ENCODE peak calls at places on chromosome 5, in seven cellular contexts. A is GM23338; I is cardiac muscle cell; S is aorta; P is CD8-positive, alpha-beta memory T cell; Y is naive thymus-derived CD4-positive, alpha-beta T cell; Z is breast epithelium. Q is an unnamed sample. For H3K4me1, the result is how much of the 10 kb centered on the place peaks cover.

GRCh38 chr5:143341807-143342570 is 61.5 kb downstream of the NR3C1 start:
- DNase-seq in A (no peak), I (peak), S (no peak), P (no peak), Y (no peak), Z (no peak), Q (no peak)

GRCh38 chr5:1764606-1764960 is 35.1 kb downstream of the MRPL36 start:
- DNase-seq in A (no peak), I (no peak), S (peak), P (no peak), Y (no peak), Z (peak), Q (peak)

GRCh38 chr5:151739939-151740335 is 18.5 kb downstream of the ATOX1 start:
- DNase-seq in A (peak), I (peak), S (no peak), P (no peak), Y (no peak), Z (no peak), Q (no peak)

GRCh38 chr5:398475-399295 is 44.3 kb upstream of the EXOC3 start:
- DNase-seq in A (peak), I (no peak), S (peak), P (no peak), Y (no peak), Z (no peak), Q (no peak)

GRCh38 chr5:93423333-93423714 is 157.7 kb downstream of the NR2F1-AS1 start:
- DNase-seq in A (no peak), I (no peak), S (no peak), P (no peak), Y (no peak), Z (no peak), Q (no peak)

GRCh38 chr5:126970517-126971017 is 59.8 kb downstream of the MARCHF3 start:
- DNase-seq in A (no peak), I (peak), S (no peak), P (no peak), Y (no peak), Z (no peak), Q (no peak)

GRCh38 chr5:124740991-124741583 is 5.4 kb downstream of the ZNF608 start:
- DNase-seq in A (no peak), I (no peak), S (no peak), P (no peak), Y (no peak), Z (no peak), Q (no peak)

GRCh38 chr5:156411131-156411727 is 84.3 kb downstream of the SGCD start:
- DNase-seq in A (no peak), I (peak), S (no peak), P (no peak), Y (no peak), Z (no peak), Q (peak)

GRCh38 chr5:35096209-35096608 is 48.5 kb upstream of the AGXT2 start:
- DNase-seq in A (no peak), I (peak), S (no peak), P (no peak), Y (no peak), Z (no peak), Q (no peak)

GRCh38 chr5:28766565-28767158 is 1728.3 kb upstream of the CDH9 start:
- DNase-seq in A (peak), I (peak), S (no peak), P (no peak), Y (no peak), Z (no peak), Q (no peak)

GRCh38 chr5:12951846-12952245 is 992.6 kb downstream of the DNAH5 start:
- DNase-seq in A (no peak), I (no peak), S (no peak), P (no peak), Y (no peak), Z (no peak), Q (no peak)

GRCh38 chr5:74641778-74642542 is 1.4 kb upstream of the ENC1 start:
- DNase-seq in A (peak), I (peak), S (no peak), P (peak), Y (no peak), Z (no peak), Q (peak)

GRCh38 chr5:86523718-86524117 is 94.0 kb upstream of the COX7C start:
- DNase-seq in A (no peak), I (no peak), S (no peak), P (no peak), Y (no peak), Z (no peak), Q (no peak)

GRCh38 chr5:149297340-149298023 is 25.8 kb downstream of the AFAP1L1 start:
- DNase-seq in A (no peak), I (no peak), S (no peak), P (no peak), Y (no peak), Z (no peak), Q (no peak)

GRCh38 chr5:158054388-158055092 is 195.6 kb upstream of the CLINT1 start:
- DNase-seq in A (no peak), I (no peak), S (no peak), P (no peak), Y (no peak), Z (no peak), Q (no peak)

GRCh38 chr5:152331006-152331405 is 74.1 kb downstream of the NMUR2 start:
- DNase-seq in A (no peak), I (no peak), S (no peak), P (no peak), Y (no peak), Z (no peak), Q (no peak)

GRCh38 chr5:122668552-122668951 is 106.3 kb upstream of the SNX2 start:
- DNase-seq in A (no peak), I (no peak), S (no peak), P (no peak), Y (no peak), Z (no peak), Q (no peak)

GRCh38 chr5:121489972-121490371 is 361.7 kb upstream of the FTMT start:
- DNase-seq in A (no peak), I (no peak), S (no peak), P (no peak), Y (no peak), Z (no peak), Q (no peak)

DNA sequence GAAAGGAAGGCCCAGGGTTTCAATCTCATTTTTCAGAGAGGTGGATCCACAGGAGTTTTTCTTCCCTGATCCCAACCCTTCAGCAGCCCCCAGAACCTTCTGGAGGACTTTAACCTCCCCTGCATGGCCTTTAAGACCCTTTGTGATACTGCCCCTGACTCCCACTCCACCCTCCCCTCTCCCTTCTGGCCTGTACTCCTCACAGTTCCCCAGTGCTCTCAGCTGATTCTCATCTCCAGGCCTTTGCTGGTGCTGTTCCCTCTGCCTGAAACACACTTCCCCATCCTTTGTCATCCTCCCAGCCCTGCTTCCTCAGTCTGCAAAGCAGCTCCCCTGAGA is 18.5 kb downstream of the NEURL1B start:
- DNase-seq in A (no peak), I (no peak), S (no peak), P (no peak), Y (no peak), Z (no peak), Q (no peak)
- H3K27ac ChIP-seq in A (no peak), I (peak), S (no peak), P (no peak), Y (no peak), Z (peak), Q (peak)

GRCh38 chr5:16889203-16889971 is 46.7 kb downstream of the MYO10 start:
- DNase-seq in A (peak), I (peak), S (no peak), P (no peak), Y (no peak), Z (no peak), Q (no peak)
- H3K4me1 ChIP-seq in A (under half), I (under half), S (under half), P (under half), Y (under half), Z (under half), Q (under half)

GRCh38 chr5:40347981-40348725 is 331.6 kb upstream of the PTGER4 start:
- DNase-seq in A (no peak), I (no peak), S (no peak), P (no peak), Y (no peak), Z (no peak), Q (no peak)
- H3K27ac ChIP-seq in A (no peak), I (no peak), S (no peak), P (no peak), Y (no peak), Z (no peak), Q (no peak)

GRCh38 chr5:142065273-142065672 is 43.3 kb upstream of the NDFIP1 start:
- DNase-seq in A (peak), I (peak), S (no peak), P (no peak), Y (no peak), Z (no peak), Q (no peak)

GRCh38 chr5:142063878-142064331 is 44.7 kb upstream of the NDFIP1 start:
- DNase-seq in A (peak), I (peak), S (peak), P (peak), Y (no peak), Z (no peak), Q (peak)

GRCh38 chr5:142059304-142059940 is 46.6 kb upstream of the GNPDA1 start:
- DNase-seq in A (peak), I (peak), S (no peak), P (no peak), Y (no peak), Z (no peak), Q (no peak)

GRCh38 chr5:142057697-142058056 is 44.9 kb upstream of the GNPDA1 start:
- DNase-seq in A (no peak), I (no peak), S (no peak), P (no peak), Y (no peak), Z (no peak), Q (no peak)

GRCh38 chr5:142063376-142063775 is 45.2 kb upstream of the NDFIP1 start:
- DNase-seq in A (no peak), I (no peak), S (no peak), P (no peak), Y (no peak), Z (no peak), Q (no peak)
- H3K4me1 ChIP-seq in A (under half), I (under half), S (under half), P (under half), Y (under half), Z (under half), Q (under half)

GRCh38 chr5:14868771-14869170 is 2.8 kb downstream of the ANKH start:
- DNase-seq in A (no peak), I (no peak), S (no peak), P (no peak), Y (no peak), Z (no peak), Q (no peak)
- H3K27ac ChIP-seq in A (no peak), I (no peak), S (no peak), P (no peak), Y (peak), Z (no peak), Q (no peak)

DNA sequence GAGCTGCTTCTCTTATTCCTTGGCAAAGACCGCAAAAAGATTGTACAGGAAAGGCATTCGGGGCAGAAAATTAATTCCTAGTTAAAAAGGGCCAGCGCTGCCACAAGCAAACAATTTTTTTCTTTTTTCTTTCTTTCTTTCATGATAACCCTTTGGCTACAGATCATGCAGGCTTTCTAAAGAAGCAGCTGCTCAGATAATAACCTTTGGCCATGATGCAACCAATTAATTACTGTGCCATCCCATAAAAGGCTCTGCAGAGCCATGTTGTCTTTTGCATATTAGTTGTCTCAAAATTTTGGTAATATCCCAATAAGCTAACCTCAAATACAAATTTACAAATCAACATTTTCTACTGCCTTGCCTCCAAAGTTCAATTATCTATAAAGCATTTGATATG is 758.4 kb upstream of the SEMA6A start:
- DNase-seq in A (no peak), I (no peak), S (no peak), P (no peak), Y (no peak), Z (no peak), Q (no peak)
- H3K4me1 ChIP-seq in A (under half), I (under half), S (under half), P (under half), Y (under half), Z (under half), Q (under half)

DNA sequence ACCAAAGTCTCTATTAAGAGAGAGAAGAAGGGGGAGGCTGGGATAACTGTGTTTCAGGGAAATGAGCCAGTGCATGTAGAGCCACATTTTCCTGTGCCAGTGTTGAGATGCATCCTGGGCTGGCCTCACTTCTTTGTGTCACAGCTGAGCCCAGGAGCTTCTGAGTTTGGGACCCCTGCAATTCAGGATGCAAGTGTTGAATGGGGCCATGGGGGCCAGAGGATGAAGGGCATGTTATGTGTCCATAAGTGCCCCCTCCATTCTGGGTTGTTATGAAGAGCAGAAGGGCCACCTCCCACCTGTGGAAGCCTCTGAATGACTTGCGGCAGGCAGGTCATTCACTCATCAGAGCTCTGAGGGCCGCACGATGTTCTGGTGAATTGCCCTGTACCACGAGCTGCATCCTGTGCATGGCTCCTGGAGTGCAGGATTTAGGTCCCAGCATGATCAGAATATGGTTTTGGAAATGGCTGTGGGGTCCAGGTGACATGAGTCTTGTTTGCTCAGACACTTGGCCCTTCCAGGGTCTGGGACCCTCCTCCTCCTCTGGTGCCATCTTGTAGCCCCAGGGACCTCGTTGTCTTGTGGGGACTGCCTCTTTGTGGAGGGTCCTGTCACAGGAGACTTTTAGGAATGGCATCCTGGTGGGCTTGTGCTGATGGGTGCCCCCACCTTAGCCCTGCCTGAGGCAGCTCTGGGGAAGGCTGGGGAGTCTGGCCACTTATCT is 115.4 kb upstream of the PITX1 start:
- DNase-seq in A (no peak), I (no peak), S (peak), P (no peak), Y (no peak), Z (no peak), Q (no peak)
- H3K27ac ChIP-seq in A (no peak), I (no peak), S (no peak), P (no peak), Y (no peak), Z (no peak), Q (no peak)

GRCh38 chr5:131630208-131630962 is 4.6 kb downstream of the RAPGEF6 start:
- DNase-seq in A (no peak), I (no peak), S (no peak), P (no peak), Y (no peak), Z (no peak), Q (no peak)
- H3K4me1 ChIP-seq in A (under half), I (under half), S (under half), P (half or more), Y (under half), Z (under half), Q (under half)

GRCh38 chr5:96703985-96704384 is 41.8 kb downstream of the CAST start:
- DNase-seq in A (no peak), I (no peak), S (no peak), P (no peak), Y (no peak), Z (no peak), Q (no peak)
- H3K27ac ChIP-seq in A (no peak), I (peak), S (no peak), P (peak), Y (peak), Z (peak), Q (peak)

DNA sequence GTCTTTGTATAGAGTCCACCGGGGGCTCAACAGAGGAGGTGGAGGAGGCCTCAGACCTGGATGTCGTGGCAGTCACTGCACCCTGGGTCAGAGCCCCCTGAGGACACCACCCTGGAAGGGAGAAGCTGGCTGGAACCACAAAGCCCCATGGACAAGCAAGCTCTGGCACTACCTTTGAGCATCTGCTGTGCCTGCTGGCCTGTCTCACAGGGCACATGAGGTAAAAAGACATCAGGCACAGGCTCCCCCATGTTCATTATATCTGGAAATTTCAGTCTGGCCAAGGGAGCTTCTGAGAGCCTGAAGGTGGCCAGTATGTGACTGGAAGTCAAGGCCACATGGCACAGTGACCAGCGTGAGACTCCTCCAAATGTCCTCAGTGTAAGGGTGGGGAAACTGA is 22.9 kb downstream of the KCNMB1 start:
- DNase-seq in A (no peak), I (no peak), S (no peak), P (no peak), Y (no peak), Z (no peak), Q (no peak)
- H3K4me1 ChIP-seq in A (under half), I (under half), S (under half), P (under half), Y (under half), Z (under half), Q (under half)